ENCODE peak calls at places on chromosome 19, in ten cellular contexts. Z, F, M, Q, C, B, S, U, L and O are unnamed samples.

GRCh38 chr19:15672580-15673175 is at the start of gene CYP4F12:
- DNase-seq in Z (no peak), Q (no peak), B (no peak), M (no peak), S (peak; percentile 81), F (no peak), C (peak; percentile 33), L (peak; percentile 9), U (no peak), O (peak; percentile 75)

GRCh38 chr19:19039901-19040300 is 6.5 kb downstream of the ARMC6 start:
- DNase-seq in M (no peak), L (no peak), Z (no peak), S (no peak), F (no peak), B (no peak), C (no peak), U (no peak), Q (no peak), O (no peak)

GRCh38 chr19:38375098-38375493 is 725 bp downstream of the PSMD8 start:
- DNase-seq in M (no peak), B (no peak), U (no peak), F (no peak), Q (no peak), Z (no peak), C (no peak), L (peak; percentile 38), S (no peak), O (peak; percentile 16)

GRCh38 chr19:47228937-47229673 is 1.9 kb downstream of the BBC3 start:
- DNase-seq in U (peak; percentile 37), F (no peak), Q (no peak), Z (peak; percentile 40), S (no peak), C (peak; percentile 29), L (peak; percentile 45), M (no peak), B (no peak), O (no peak)

GRCh38 chr19:34482380-34483250 is 1.1 kb downstream of the WTIP start:
- DNase-seq in B (no peak), L (peak; percentile 62), S (peak; percentile 54), F (no peak), M (no peak), C (no peak), Z (peak; percentile 73), U (no peak), Q (peak; percentile 49), O (no peak)

GRCh38 chr19:1279782-1280341 is 4.5 kb downstream of the FAM174C start:
- DNase-seq in M (peak; percentile 62), F (peak; percentile 83), Q (peak; percentile 89), L (peak; percentile 72), C (peak; percentile 65), Z (peak; percentile 89), U (peak; percentile 75), B (no peak), S (peak; percentile 88), O (peak; percentile 83)

GRCh38 chr19:41933131-41933458 is 4.8 kb upstream of the ERFL start:
- DNase-seq in L (no peak), M (no peak), Z (no peak), U (no peak), B (no peak), C (no peak), Q (no peak), S (no peak), F (no peak), O (no peak)

GRCh38 chr19:35585844-35586243 is at the start of gene PMIS2:
- DNase-seq in Z (peak; percentile 38), S (no peak), F (no peak), M (no peak), Q (no peak), L (peak; percentile 9), C (no peak), B (no peak), U (no peak), O (peak; percentile 8)

GRCh38 chr19:1019980-1020867 is 699 bp downstream of the TMEM259 start:
- DNase-seq in Z (peak; percentile 43), B (no peak), U (no peak), Q (no peak), S (no peak), C (no peak), M (no peak), F (no peak), L (no peak), O (peak; percentile 26)

GRCh38 chr19:16367269-16367683 is 42.6 kb downstream of the KLF2 start:
- DNase-seq in L (no peak), U (peak; percentile 69), S (no peak), B (no peak), F (no peak), C (no peak), Q (no peak), M (no peak), Z (no peak), O (peak; percentile 81)

GRCh38 chr19:31073485-31074221 is 275.6 kb downstream of the TSHZ3 start:
- DNase-seq in U (no peak), Q (peak; percentile 72), C (no peak), M (no peak), S (no peak), L (no peak), Z (peak; percentile 32), B (no peak), F (no peak), O (no peak)

GRCh38 chr19:40581531-40581930 is 4.9 kb downstream of the SHKBP1 start:
- DNase-seq in S (no peak), L (no peak), C (no peak), F (no peak), B (no peak), U (no peak), Z (no peak), Q (no peak), M (no peak), O (no peak)

GRCh38 chr19:18494267-18494607 is 27.6 kb downstream of the ELL start:
- DNase-seq in L (peak; percentile 57), U (no peak), F (no peak), Z (no peak), S (peak; percentile 47), B (no peak), C (no peak), Q (no peak), M (no peak), O (no peak)

GRCh38 chr19:13742756-13743155 is 21.6 kb upstream of the MRI1 start:
- DNase-seq in L (peak; percentile 66), B (no peak), F (no peak), S (no peak), C (no peak), Q (no peak), U (no peak), M (no peak), Z (no peak), O (no peak)

GRCh38 chr19:6718741-6719539 is 1.5 kb downstream of the C3 start:
- DNase-seq in F (no peak), B (no peak), C (no peak), S (peak; percentile 59), M (no peak), L (peak; percentile 41), Z (peak; percentile 55), U (peak; percentile 22), Q (no peak), O (peak; percentile 37)